ENCODE peak calls at places on chromosomes 16 and 17, in ten cellular contexts. K is GM23338; X is heart right ventricle; V is esophagus squamous epithelium; Q is fibroblast of lung; T is CD8-positive, alpha-beta T cell; O is choroid plexus epithelial cell; M is uterus; A is hepatocyte; F is right lobe of liver. W is an unnamed sample.

GRCh38 chr16:84568066-84568465 is 49.8 kb downstream of the COTL1 start:
- DNase-seq in O (no peak), K (no peak), T (no peak), X (no peak), V (no peak), Q (no peak), M (no peak), A (no peak), F (no peak), W (no peak)

GRCh38 chr17:45755050-45755449 is 29.1 kb upstream of the CRHR1 start:
- DNase-seq in T (no peak), Q (no peak), F (no peak), V (no peak), A (no peak), M (no peak), X (no peak), O (no peak), K (no peak), W (no peak)

GRCh38 chr17:5592382-5592781 is 8.1 kb upstream of the NLRP1 start:
- DNase-seq in M (no peak), O (peak; percentile 69), V (no peak), X (no peak), Q (peak; percentile 27), F (no peak), K (peak; percentile 84), T (no peak), A (peak; percentile 68), W (peak; percentile 16)

GRCh38 chr16:22027633-22028032 is 19.7 kb downstream of the MOSMO start:
- DNase-seq in M (no peak), X (no peak), A (no peak), V (no peak), F (no peak), T (no peak), Q (no peak), O (peak; percentile 29), K (no peak), W (no peak)

GRCh38 chr17:37829446-37830142 is 84.7 kb upstream of the HNF1B start:
- DNase-seq in O (no peak), K (no peak), X (no peak), Q (no peak), M (no peak), A (no peak), V (no peak), F (peak; percentile 9), T (no peak), W (no peak)

GRCh38 chr17:75315541-75316243 is 26.5 kb upstream of the SLC25A19 start:
- DNase-seq in O (peak; percentile 15), T (no peak), M (no peak), Q (peak; percentile 67), A (no peak), K (no peak), F (no peak), X (no peak), V (no peak), W (no peak)

GRCh38 chr16:14186007-14186953 is 115.2 kb downstream of the MRTFB start:
- DNase-seq in Q (peak; percentile 92), K (peak; percentile 71), T (no peak), X (peak; percentile 56), A (peak; percentile 50), M (peak; percentile 51), O (peak; percentile 80), V (no peak), F (no peak), W (peak; percentile 44)

GRCh38 chr17:72501404-72502110 is 380.7 kb downstream of the SOX9 start:
- DNase-seq in O (peak; percentile 17), M (no peak), A (no peak), Q (peak; percentile 20), V (no peak), K (no peak), X (no peak), T (no peak), F (peak; percentile 58), W (no peak)

GRCh38 chr16:27256861-27257260 is 11.7 kb downstream of the NSMCE1 start:
- DNase-seq in Q (no peak), K (no peak), A (no peak), V (no peak), O (no peak), T (peak; percentile 15), M (no peak), X (no peak), F (peak; percentile 31), W (no peak)

GRCh38 chr17:40980594-40980993 is 3.5 kb downstream of the KRT40 start:
- DNase-seq in A (peak; percentile 50), F (no peak), Q (peak; percentile 53), V (no peak), K (no peak), M (no peak), X (no peak), T (no peak), O (peak; percentile 60), W (no peak)

GRCh38 chr16:20838250-20838649 is 31.9 kb downstream of the REXO5 start:
- DNase-seq in K (no peak), F (no peak), Q (no peak), T (no peak), V (no peak), M (no peak), O (no peak), X (no peak), A (no peak), W (no peak)

GRCh38 chr17:11944587-11944986 is 52.7 kb downstream of the ZNF18 start:
- DNase-seq in X (no peak), O (no peak), F (no peak), K (no peak), A (no peak), T (no peak), Q (peak; percentile 56), V (no peak), M (no peak), W (no peak)

GRCh38 chr17:73261617-73261951 is at the start of gene CPSF4L:
- DNase-seq in O (no peak), Q (no peak), A (no peak), X (no peak), K (no peak), V (no peak), F (no peak), M (no peak), T (no peak), W (no peak)

GRCh38 chr16:51839697-51840462 is 688.8 kb upstream of the SALL1 start:
- DNase-seq in M (no peak), K (peak; percentile 9), F (no peak), Q (peak; percentile 45), V (no peak), A (no peak), O (no peak), X (no peak), T (no peak), W (no peak)

GRCh38 chr16:51831595-51832352 is 680.7 kb upstream of the SALL1 start:
- DNase-seq in X (no peak), M (no peak), O (no peak), T (no peak), V (no peak), K (no peak), F (no peak), Q (no peak), A (no peak), W (no peak)

DNA sequence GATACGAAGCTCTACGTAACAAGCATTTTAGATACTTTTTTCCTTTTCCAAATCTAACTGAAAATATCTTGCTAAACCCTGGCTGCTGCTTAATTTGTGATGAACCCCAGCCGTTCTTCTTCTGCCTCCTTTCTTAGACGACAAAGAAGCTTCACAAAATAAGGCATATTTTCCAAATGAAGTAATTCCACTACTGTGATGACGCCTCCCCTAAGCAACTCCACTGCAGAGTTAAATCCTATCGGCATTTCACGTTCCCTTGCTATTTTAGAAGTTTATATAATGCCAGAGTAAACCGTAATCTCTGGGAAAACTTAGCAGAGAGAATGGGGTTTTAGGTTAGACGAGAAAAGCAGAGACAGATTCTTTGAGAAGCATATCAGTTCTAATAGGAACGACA is 683.1 kb upstream of the SALL1 start:
- DNase-seq in F (no peak), T (no peak), Q (peak; percentile 23), X (peak; percentile 8), M (no peak), K (no peak), A (no peak), O (no peak), V (no peak), W (no peak)
- H3K4me3 ChIP-seq in F (no peak overlapping the region), T (no peak overlapping the region), Q (no peak overlapping the region), X (no peak overlapping the region), M (peak overlapping the region; percentile 3), K (no peak overlapping the region), A (no peak overlapping the region), O (no peak overlapping the region), V (peak overlapping the region; percentile 30), W (no peak overlapping the region)

DNA sequence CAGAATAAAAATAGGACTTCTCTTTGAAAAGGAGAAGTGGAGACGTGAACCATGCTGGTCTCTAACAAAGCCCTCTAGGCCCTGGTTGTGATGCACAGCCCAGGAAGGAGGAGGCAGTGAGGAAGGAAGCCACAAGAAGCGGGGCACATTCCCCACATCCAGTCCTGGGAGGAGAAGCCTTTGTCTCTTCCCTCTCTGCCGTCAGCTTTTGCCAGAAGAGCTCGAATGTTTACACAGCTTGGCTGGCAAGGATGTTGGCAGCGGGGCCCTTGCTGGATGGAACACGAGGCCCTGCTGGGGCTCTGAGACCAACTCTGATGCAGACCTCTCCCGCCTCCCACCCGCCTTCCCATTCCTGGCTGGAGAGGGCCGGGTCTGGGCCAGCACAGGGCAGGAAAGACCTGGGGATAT is 91.3 kb downstream of the MAF start:
- DNase-seq in K (peak; percentile 11), Q (no peak), M (no peak), O (no peak), F (peak; percentile 52), X (peak; percentile 42), V (no peak), A (no peak), T (no peak), W (no peak)
- TF ChIP-seq CTCF in K (no peak), Q (no peak), M (no peak), O (no peak), F (no peak), X (no peak), V (no peak), A (no peak), T (no peak), W (no peak)

DNA sequence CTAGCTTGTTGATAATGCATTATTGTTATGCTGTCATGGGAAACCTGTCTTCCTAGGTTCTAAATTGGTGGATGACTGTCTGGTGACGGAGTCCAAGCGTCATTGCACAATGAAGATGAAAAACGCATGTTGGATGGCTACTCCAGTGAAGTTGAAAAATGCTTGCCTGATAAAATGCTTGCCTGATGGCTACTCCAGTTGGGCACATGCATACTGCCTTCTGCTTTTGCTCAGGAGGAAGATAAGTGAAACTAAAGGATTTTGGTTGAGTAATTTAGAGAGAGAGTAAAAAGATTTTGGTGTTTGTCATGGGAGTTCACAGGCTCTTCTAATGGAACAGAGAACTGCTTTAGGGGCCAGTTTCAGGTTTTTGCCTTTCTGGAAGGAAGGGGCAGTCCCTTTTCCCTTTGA is 118.6 kb downstream of the PRKCA start:
- DNase-seq in A (no peak), Q (peak; percentile 89), M (peak; percentile 61), O (no peak), V (no peak), X (no peak), T (no peak), K (no peak), F (no peak), W (no peak)
- H3K4me3 ChIP-seq in A (no peak overlapping the region), Q (no peak overlapping the region), M (no peak overlapping the region), O (no peak overlapping the region), V (no peak overlapping the region), X (no peak overlapping the region), T (no peak overlapping the region), K (no peak overlapping the region), F (no peak overlapping the region), W (no peak overlapping the region)

DNA sequence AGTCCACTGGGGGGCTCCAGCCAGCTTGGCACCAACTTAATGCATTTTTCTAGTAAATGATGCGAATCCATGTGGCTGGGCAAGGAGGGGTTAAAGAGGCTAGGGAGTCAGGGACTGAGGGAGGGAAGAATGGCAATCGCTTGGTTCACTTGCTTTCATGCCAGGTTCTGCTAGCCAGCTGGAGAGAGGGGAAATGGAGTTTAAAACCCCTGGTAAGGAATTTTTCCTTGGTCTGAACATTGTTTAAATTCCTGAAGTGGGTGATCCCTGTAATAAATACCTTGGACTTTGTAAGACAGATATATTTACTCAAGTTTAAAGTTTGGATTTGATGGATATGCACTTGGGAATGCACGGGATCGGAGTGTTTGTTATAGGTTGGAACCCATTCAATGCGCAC is 22.8 kb downstream of the ANKFN1 start:
- DNase-seq in M (no peak), V (no peak), T (no peak), O (no peak), A (peak; percentile 25), F (no peak), Q (peak; percentile 73), K (peak; percentile 22), X (no peak), W (no peak)
- TF ChIP-seq CTCF in M (no peak), V (no peak), T (no peak), O (no peak), A (no peak), F (no peak), Q (no peak), K (no peak), X (no peak), W (no peak)

W was measured in HFF-Myc.